ENCODE peak calls at places on chromosomes 3 and 15, in four cellular contexts. E is adrenal gland, B is right lobe of liver, X is HL-60. I is an unnamed sample.

GRCh38 chr3:197906850-197907187 is 43.2 kb upstream of the RPL35A start:
- DNase-seq in E (no peak), B (no peak), X (no peak), I (no peak)

GRCh38 chr3:137768021-137768360 is 3.9 kb downstream of the SOX14 start:
- DNase-seq in E (no peak), B (no peak), X (no peak), I (no peak)

GRCh38 chr3:52896613-52897012 is 735 bp downstream of the STIMATE start:
- DNase-seq in E (no peak), B (no peak), X (no peak), I (no peak)

GRCh38 chr3:30426319-30426993 is 179.9 kb upstream of the TGFBR2 start:
- DNase-seq in E (peak; percentile 43), B (peak; percentile 40), X (no peak), I (no peak)

GRCh38 chr15:48954538-48954937 is 9.2 kb downstream of the SHC4 start:
- DNase-seq in E (no peak), B (no peak), X (no peak), I (no peak)

GRCh38 chr3:177484926-177485325 is 287.6 kb upstream of the TBL1XR1 start:
- DNase-seq in E (no peak), B (no peak), X (no peak), I (no peak)

GRCh38 chr15:52334491-52335160 is 39.0 kb upstream of the MYO5C start:
- DNase-seq in E (no peak), B (no peak), X (no peak), I (no peak)

GRCh38 chr3:138062626-138063025 is 52.7 kb downstream of the CLDN18 start:
- DNase-seq in E (peak; percentile 37), B (no peak), X (no peak), I (no peak)

GRCh38 chr3:60076307-60076706 is 1026.5 kb upstream of the CFAP20DC start:
- DNase-seq in E (no peak), B (no peak), X (no peak), I (no peak)

GRCh38 chr3:100230715-100231114 is 30.1 kb upstream of the TBC1D23 start:
- DNase-seq in E (no peak), B (no peak), X (no peak), I (no peak)

GRCh38 chr3:68441054-68441453 is 491.3 kb downstream of the TAFA4 start:
- DNase-seq in E (no peak), B (no peak), X (no peak), I (no peak)

GRCh38 chr3:104629038-104629437 is 737.7 kb upstream of the ALCAM start:
- DNase-seq in E (no peak), B (no peak), X (no peak), I (no peak)

GRCh38 chr15:69585937-69586336 is 133.3 kb downstream of the RPLP1 start:
- DNase-seq in E (no peak), B (no peak), X (no peak), I (no peak)

GRCh38 chr3:120341658-120342346 is 7.4 kb downstream of the LRRC58 start:
- DNase-seq in E (no peak), B (no peak), X (no peak), I (no peak)

GRCh38 chr3:156997351-156997750 is 162.6 kb downstream of the CCNL1 start:
- DNase-seq in E (no peak), B (no peak), X (no peak), I (no peak)

GRCh38 chr3:71444028-71444860 is 139.3 kb downstream of the FOXP1 start:
- DNase-seq in E (peak; percentile 36), B (peak; percentile 49), X (peak; percentile 65), I (peak; percentile 82)

GRCh38 chr3:130935761-130936160 is 41.9 kb downstream of the ATP2C1 start:
- DNase-seq in E (no peak), B (no peak), X (no peak), I (no peak)

GRCh38 chr3:153734777-153735551 is 386.2 kb upstream of the ARHGEF26 start:
- DNase-seq in E (no peak), B (no peak), X (no peak), I (no peak)

GRCh38 chr15:27576576-27576975 is 522.5 kb downstream of the OCA2 start:
- DNase-seq in E (no peak), B (no peak), X (no peak), I (no peak)

GRCh38 chr3:39343760-39344159 is 14.3 kb downstream of the CCR8 start:
- DNase-seq in E (no peak), B (no peak), X (no peak), I (no peak)

GRCh38 chr15:39579487-39580116 is 1.3 kb upstream of the THBS1 start:
- DNase-seq in E (peak; percentile 75), B (peak; percentile 63), X (no peak), I (no peak)

GRCh38 chr3:142542054-142542453 is 36.5 kb downstream of the ATR start:
- DNase-seq in E (no peak), B (no peak), X (no peak), I (no peak)

GRCh38 chr3:149366031-149366430 is 11.4 kb downstream of the TM4SF1 start:
- DNase-seq in E (no peak), B (no peak), X (no peak), I (no peak)

GRCh38 chr3:18900994-18901393 is 247.3 kb upstream of the KCNH8 start:
- DNase-seq in E (no peak), B (no peak), X (no peak), I (no peak)

GRCh38 chr3:61315874-61316273 is 64.6 kb upstream of the FHIT start:
- DNase-seq in E (peak; percentile 23), B (no peak), X (no peak), I (no peak)

GRCh38 chr15:80550219-80550909 is 144.7 kb upstream of the ABHD17C start:
- DNase-seq in E (no peak), B (no peak), X (no peak), I (no peak)

GRCh38 chr3:164351126-164351525 is 727.2 kb downstream of the SI start:
- DNase-seq in E (no peak), B (no peak), X (no peak), I (no peak)

GRCh38 chr3:62128028-62128427 is 245.3 kb downstream of the FEZF2 start:
- DNase-seq in E (no peak), B (no peak), X (no peak), I (no peak)

GRCh38 chr3:122186372-122186771 is 2.9 kb downstream of the CASR start:
- DNase-seq in E (no peak), B (no peak), X (no peak), I (no peak)

GRCh38 chr15:40065166-40065565 is 26.2 kb upstream of the SRP14 start:
- DNase-seq in E (no peak), B (no peak), X (no peak), I (no peak)

GRCh38 chr15:49645937-49646336 is 25.1 kb downstream of the DTWD1 start:
- DNase-seq in E (peak; percentile 68), B (no peak), X (no peak), I (no peak)

GRCh38 chr3:48178072-48178471 is 10.1 kb downstream of the CDC25A start:
- DNase-seq in E (no peak), B (no peak), X (no peak), I (no peak)

GRCh38 chr3:198043149-198043548 is 83.1 kb downstream of the LMLN start:
- DNase-seq in E (peak; percentile 22), B (no peak), X (no peak), I (no peak)

GRCh38 chr3:157159037-157159761 is 748 bp downstream of the CCNL1 start:
- DNase-seq in E (peak; percentile 69), B (peak; percentile 83), X (no peak), I (peak; percentile 73)

GRCh38 chr3:50256978-50257890 is 11.7 kb upstream of the SEMA3B start:
- DNase-seq in E (no peak), B (no peak), X (peak; percentile 16), I (no peak)

DNA sequence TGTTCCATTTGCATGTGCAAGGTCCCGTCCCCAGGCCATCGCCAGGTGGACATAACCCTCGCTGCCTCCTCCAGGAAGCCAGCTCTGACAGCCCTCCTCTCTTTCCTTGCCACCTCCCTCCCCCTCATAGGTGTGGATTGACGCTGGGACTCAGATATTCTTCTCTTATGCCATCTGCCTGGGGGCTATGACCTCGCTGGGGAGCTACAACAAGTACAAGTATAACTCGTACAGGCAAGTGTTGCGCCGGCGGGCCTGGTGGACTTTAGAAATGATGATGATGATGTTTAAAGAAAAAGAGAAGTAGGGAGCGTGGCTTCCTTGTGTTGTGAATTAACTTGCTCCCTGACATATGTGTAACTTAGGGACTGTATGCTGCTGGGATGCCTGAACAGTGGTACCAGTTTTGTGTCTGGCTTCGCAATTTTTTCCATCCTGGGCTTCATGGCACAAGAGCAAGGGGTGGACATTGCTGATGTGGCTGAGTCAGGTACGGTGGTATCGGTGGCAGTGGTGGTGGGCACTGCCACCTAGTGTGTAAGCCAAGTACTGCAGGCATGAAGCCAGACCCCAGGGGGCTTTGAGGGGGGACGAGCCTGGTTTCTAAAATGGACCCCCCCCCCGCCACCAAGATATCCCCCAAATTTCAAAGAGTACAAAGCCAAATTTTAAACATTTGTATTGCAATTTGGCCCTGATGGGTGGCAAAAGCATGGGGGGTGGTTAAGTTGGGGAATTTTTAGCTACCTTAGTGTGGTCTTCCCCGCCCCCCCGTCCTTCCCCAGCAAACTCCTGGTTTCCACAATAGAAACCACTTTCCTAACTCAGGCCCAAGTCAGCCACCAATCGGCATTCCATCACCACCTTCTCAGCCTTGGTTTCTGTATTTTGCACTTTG is 65.6 kb downstream of the SLC6A6 start:
- DNase-seq in E (no peak), B (no peak), X (no peak), I (no peak)
- TF ChIP-seq CTCF in E (peak; percentile 87), B (peak; percentile 86), X (peak; percentile 45), I (peak; percentile 95)

GRCh38 chr3:13416002-13416793 is 3.9 kb downstream of the NUP210 start:
- DNase-seq in E (no peak), B (no peak), X (peak; percentile 54), I (no peak)
- TF ChIP-seq CTCF in E (no peak), B (peak; percentile 18), X (peak; percentile 30), I (peak; percentile 17)

GRCh38 chr15:26015516-26015915 is 152.4 kb upstream of the ATP10A start:
- DNase-seq in E (no peak), B (no peak), X (no peak), I (no peak)

GRCh38 chr15:26023231-26023630 is 160.1 kb upstream of the ATP10A start:
- DNase-seq in E (no peak), B (no peak), X (no peak), I (no peak)

GRCh38 chr15:26020871-26021270 is 157.7 kb upstream of the ATP10A start:
- DNase-seq in E (no peak), B (no peak), X (no peak), I (no peak)

GRCh38 chr15:26013946-26014345 is 150.8 kb upstream of the ATP10A start:
- DNase-seq in E (no peak), B (no peak), X (no peak), I (no peak)

GRCh38 chr15:26017665-26018064 is 154.5 kb upstream of the ATP10A start:
- DNase-seq in E (no peak), B (no peak), X (no peak), I (no peak)
- TF ChIP-seq CTCF in E (no peak), B (no peak), X (no peak), I (no peak)

GRCh38 chr3:97970131-97970530 is 2.1 kb downstream of the RIOX2 start:
- DNase-seq in E (no peak), B (no peak), X (no peak), I (no peak)
- TF ChIP-seq CTCF in E (no peak), B (no peak), X (no peak), I (no peak)

GRCh38 chr3:181336597-181336996 is 347.1 kb upstream of the DNAJC19 start:
- DNase-seq in E (no peak), B (no peak), X (no peak), I (no peak)
- TF ChIP-seq CTCF in E (no peak), B (no peak), X (no peak), I (no peak)